ENCODE peak calls at places on chromosomes 13 and 19, in four cellular contexts. V is nephron progenitor cell, I is right cardiac atrium, K is amygdala. J is an unnamed sample.

GRCh38 chr19:29644179-29644578 is 21.1 kb upstream of the PLEKHF1 start:
- DNase-seq in K (no peak), I (no peak), V (no peak), J (no peak)

GRCh38 chr19:6472713-6473112 is 8.6 kb downstream of the CRB3 start:
- DNase-seq in V (no peak), I (no peak), K (no peak), J (no peak)

GRCh38 chr19:55355213-55355821 is 798 bp upstream of the COX6B2 start:
- DNase-seq in V (no peak), K (no peak), I (no peak), J (no peak)

GRCh38 chr13:112733112-112733511 is 43.3 kb downstream of the ATP11A start:
- DNase-seq in K (no peak), V (no peak), I (no peak), J (no peak)

GRCh38 chr19:40705362-40705651 is 11.4 kb downstream of the COQ8B start:
- DNase-seq in V (no peak), I (peak), K (no peak), J (no peak)

GRCh38 chr13:50229935-50230334 is 214.7 kb downstream of the KCNRG start:
- DNase-seq in I (no peak), K (no peak), V (no peak), J (no peak)

GRCh38 chr13:64925727-64926126 is 2304.4 kb downstream of the PCDH9 start:
- DNase-seq in K (no peak), I (peak), V (no peak), J (no peak)

GRCh38 chr19:4303778-4304508 is 455 bp upstream of the FSD1 start:
- DNase-seq in V (no peak), K (no peak), I (no peak), J (no peak)